ENCODE peak calls at places on chromosomes 3 and 15, in ten cellular contexts. S, D, W, V, N, P, A, E, O and C are unnamed samples. For H3K4me1, the result is how much of the 10 kb centered on the place peaks cover.

GRCh38 chr3:125116311-125117069 is 60.7 kb upstream of the HEG1 start:
- DNase-seq in O (no peak), D (no peak), V (no peak), N (peak), A (no peak), P (peak), W (no peak), E (peak), S (no peak), C (no peak)

GRCh38 chr3:102095383-102095782 is 246.1 kb downstream of the NFKBIZ start:
- DNase-seq in P (no peak), S (no peak), D (no peak), A (no peak), O (no peak), N (no peak), V (no peak), W (no peak), E (no peak), C (no peak)

GRCh38 chr3:4995500-4996053 is 16.3 kb downstream of the BHLHE40 start:
- DNase-seq in V (no peak), S (no peak), E (peak), N (no peak), P (no peak), D (no peak), A (no peak), W (peak), O (no peak), C (no peak)

GRCh38 chr3:185764168-185764988 is 60.5 kb downstream of the IGF2BP2 start:
- DNase-seq in V (no peak), O (no peak), D (no peak), N (no peak), P (no peak), W (no peak), A (peak), E (no peak), S (no peak), C (no peak)

GRCh38 chr3:90062018-90062417 is 954.6 kb downstream of the EPHA3 start:
- DNase-seq in O (no peak), N (no peak), E (no peak), D (no peak), V (no peak), S (no peak), A (no peak), W (no peak), P (no peak), C (no peak)

GRCh38 chr3:73813291-73813977 is 188.7 kb upstream of the PDZRN3 start:
- DNase-seq in E (no peak), V (no peak), P (no peak), O (no peak), D (no peak), N (peak), A (peak), S (no peak), W (no peak), C (no peak)

GRCh38 chr3:136464502-136464901 is 214.4 kb downstream of the PCCB start:
- DNase-seq in N (no peak), W (no peak), S (no peak), O (no peak), V (no peak), P (no peak), E (no peak), A (no peak), D (no peak), C (no peak)

GRCh38 chr3:13890377-13891016 is 10.6 kb upstream of the WNT7A start:
- DNase-seq in D (no peak), O (no peak), S (peak), V (peak), P (no peak), E (no peak), A (no peak), W (no peak), N (peak), C (no peak)

GRCh38 chr3:177624523-177625495 is 427.5 kb upstream of the TBL1XR1 start:
- DNase-seq in D (no peak), S (no peak), P (no peak), O (no peak), N (no peak), A (peak), E (no peak), W (no peak), V (no peak), C (no peak)

GRCh38 chr3:122916084-122916483 is 111.5 kb downstream of the SEMA5B start:
- DNase-seq in D (no peak), E (no peak), N (no peak), V (no peak), W (no peak), A (no peak), S (no peak), P (no peak), O (no peak), C (no peak)

GRCh38 chr3:126117212-126117611 is 33.3 kb upstream of the SLC41A3 start:
- DNase-seq in W (no peak), P (no peak), D (no peak), E (no peak), S (peak), V (peak), O (no peak), A (no peak), N (no peak), C (no peak)

GRCh38 chr15:100106732-100107131 is 235.0 kb downstream of the ADAMTS17 start:
- DNase-seq in O (no peak), D (no peak), V (no peak), P (no peak), W (no peak), A (no peak), E (peak), S (peak), N (no peak), C (no peak)

GRCh38 chr15:66619152-66619903 is 53.5 kb upstream of the LCTL start:
- DNase-seq in A (peak), S (peak), O (peak), D (peak), N (peak), E (peak), W (peak), P (peak), V (no peak), C (peak)

GRCh38 chr3:119636194-119636593 is 24.2 kb downstream of the POPDC2 start:
- DNase-seq in V (no peak), A (peak), O (no peak), E (no peak), P (no peak), D (no peak), W (no peak), N (no peak), S (no peak), C (no peak)

GRCh38 chr3:4340411-4341335 is 37.5 kb downstream of the SETMAR start:
- DNase-seq in N (no peak), A (peak), O (no peak), E (no peak), W (no peak), S (no peak), P (no peak), D (no peak), V (no peak), C (no peak)

GRCh38 chr15:32029862-32030781 is at the start of gene CHRNA7:
- DNase-seq in S (peak), O (peak), P (no peak), N (peak), E (no peak), A (peak), V (no peak), D (peak), W (peak), C (peak)

GRCh38 chr3:161351330-161351729 is 20.0 kb downstream of the SPTSSB start:
- DNase-seq in N (no peak), S (no peak), P (no peak), V (no peak), O (no peak), E (no peak), A (no peak), W (no peak), D (no peak), C (no peak)

GRCh38 chr3:106542101-106542769 is 673.4 kb upstream of the CBLB start:
- DNase-seq in N (no peak), A (no peak), P (no peak), O (no peak), D (peak), E (no peak), W (no peak), S (no peak), V (no peak), C (no peak)

GRCh38 chr3:70861855-70862254 is 549.4 kb upstream of the MDFIC2 start:
- DNase-seq in O (no peak), E (no peak), D (no peak), S (no peak), W (no peak), A (no peak), P (no peak), V (no peak), N (no peak), C (no peak)

GRCh38 chr15:25287823-25288222 is 151.0 kb downstream of the UBE3A start:
- DNase-seq in P (no peak), S (no peak), D (no peak), O (no peak), W (no peak), N (no peak), A (no peak), E (no peak), V (no peak), C (no peak)

GRCh38 chr15:80732818-80733217 is 37.7 kb downstream of the ABHD17C start:
- DNase-seq in E (no peak), P (no peak), N (no peak), A (no peak), O (no peak), V (no peak), W (no peak), D (no peak), S (no peak), C (no peak)

GRCh38 chr3:15451468-15452113 is 24.2 kb downstream of the EAF1 start:
- DNase-seq in O (no peak), V (no peak), A (no peak), E (peak), D (no peak), P (no peak), N (no peak), W (no peak), S (no peak), C (no peak)

GRCh38 chr3:183906234-183906921 is 21.7 kb upstream of the PARL start:
- DNase-seq in W (no peak), D (no peak), N (no peak), P (no peak), O (no peak), V (no peak), S (no peak), A (no peak), E (no peak), C (no peak)

GRCh38 chr3:147360936-147361670 is 45.2 kb downstream of the ZIC4 start:
- DNase-seq in P (no peak), S (no peak), O (no peak), D (peak), A (no peak), W (no peak), V (peak), E (no peak), N (no peak), C (no peak)

GRCh38 chr3:59839283-59839682 is 789.5 kb upstream of the CFAP20DC start:
- DNase-seq in E (no peak), O (no peak), A (no peak), W (no peak), D (no peak), P (no peak), V (no peak), N (no peak), S (no peak), C (no peak)

GRCh38 chr3:64152100-64152499 is 73.2 kb downstream of the PRICKLE2 start:
- DNase-seq in D (no peak), N (peak), A (no peak), W (no peak), E (no peak), O (no peak), V (no peak), S (no peak), P (no peak), C (peak)
- TF ChIP-seq CTCF in D (no peak), N (no peak), A (no peak), W (no peak), E (no peak), O (no peak), V (no peak), S (no peak), P (no peak), C (no peak)

GRCh38 chr3:129892857-129893615 is 475 bp downstream of the TMCC1 start:
- DNase-seq in P (peak), S (peak), N (peak), V (peak), W (no peak), E (peak), O (no peak), D (peak), A (peak), C (peak)
- TF ChIP-seq POLR2AphosphoS5 in P (no peak), S (peak), N (no peak), V (peak), W (no peak), E (no peak), O (peak), D (no peak), A (peak), C (peak)

GRCh38 chr15:65051266-65051665 is 6.1 kb downstream of the SLC51B start:
- DNase-seq in V (no peak), A (no peak), D (no peak), W (no peak), N (no peak), S (no peak), O (no peak), P (no peak), E (no peak), C (no peak)
- H3K4me1 ChIP-seq in V (half or more), A (under half), D (under half), W (under half), N (under half), S (under half), O (under half), P (under half), E (under half), C (under half)

DNA sequence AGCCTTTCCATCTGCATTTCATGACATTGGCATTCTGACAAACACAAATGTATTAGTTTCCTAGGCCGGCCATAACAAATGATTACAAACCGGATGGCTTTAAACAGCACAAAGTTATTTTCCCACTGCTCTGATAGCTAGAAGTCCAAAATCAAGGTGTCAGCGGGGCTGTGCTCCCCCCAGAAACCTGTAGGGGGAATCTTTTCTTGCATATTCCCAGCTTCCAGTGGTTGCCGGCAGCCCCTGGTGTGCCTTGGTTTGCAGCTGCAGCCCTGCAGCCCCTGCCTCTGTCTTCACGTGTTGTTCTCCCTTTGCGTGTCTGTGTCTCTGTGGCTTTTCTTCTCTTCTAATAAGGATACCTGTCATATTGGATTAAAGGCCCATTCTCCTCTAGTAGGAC is 79.0 kb upstream of the CDV3 start:
- DNase-seq in W (no peak), E (no peak), D (peak), P (no peak), S (no peak), N (no peak), A (no peak), O (no peak), V (peak), C (no peak)
- TF ChIP-seq CTCF in W (peak), E (no peak), D (peak), P (no peak), S (peak), N (no peak), A (peak), O (peak), V (peak), C (no peak)

GRCh38 chr3:23921052-23921511 is 4.2 kb downstream of the RPL15 start:
- DNase-seq in O (no peak), E (peak), N (no peak), P (no peak), V (no peak), A (no peak), D (no peak), W (no peak), S (no peak), C (no peak)

GRCh38 chr3:23916886-23917815 is at the start of the genes NKIRAS1 and RPL15:
- DNase-seq in A (peak), D (peak), N (peak), S (peak), O (peak), W (peak), P (peak), E (peak), V (peak), C (peak)

GRCh38 chr3:23919628-23920027 is 2.7 kb downstream of the RPL15 start:
- DNase-seq in V (no peak), N (no peak), W (no peak), P (no peak), A (no peak), S (no peak), D (no peak), O (no peak), E (no peak), C (no peak)

GRCh38 chr3:23923786-23924185 is 6.9 kb downstream of the RPL15 start:
- DNase-seq in E (no peak), O (no peak), S (no peak), D (peak), N (no peak), A (peak), P (no peak), W (no peak), V (no peak), C (no peak)

DNA sequence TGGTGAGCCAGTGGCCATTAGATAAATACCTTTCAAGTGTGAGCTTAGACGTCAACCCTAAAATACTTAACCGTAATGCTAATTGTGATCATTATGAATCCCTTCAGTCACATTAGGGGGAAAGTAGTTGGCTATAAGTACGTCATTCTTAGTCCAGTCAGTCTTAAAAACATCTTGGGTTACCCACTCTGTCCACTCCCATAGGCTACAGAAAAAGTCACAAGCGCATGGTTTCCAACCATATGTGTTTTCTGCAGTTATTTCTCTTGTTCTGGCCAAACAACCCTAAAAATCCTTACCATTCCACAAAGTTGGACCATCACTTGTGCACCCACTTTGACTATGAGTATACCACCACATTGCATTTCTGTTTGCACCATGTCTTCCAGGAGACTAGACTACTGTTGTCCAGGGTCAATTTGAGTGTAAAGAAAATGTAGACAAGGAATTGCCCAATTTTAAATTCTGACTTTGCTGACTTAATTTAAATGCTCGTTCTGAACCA is 3.3 kb downstream of the RPL15 start:
- DNase-seq in A (no peak), D (no peak), V (no peak), E (no peak), N (no peak), P (no peak), S (no peak), W (no peak), O (no peak), C (no peak)
- TF ChIP-seq POLR2AphosphoS5 in A (no peak), D (peak), V (no peak), E (no peak), N (no peak), P (no peak), S (no peak), W (peak), O (no peak), C (no peak)

DNA sequence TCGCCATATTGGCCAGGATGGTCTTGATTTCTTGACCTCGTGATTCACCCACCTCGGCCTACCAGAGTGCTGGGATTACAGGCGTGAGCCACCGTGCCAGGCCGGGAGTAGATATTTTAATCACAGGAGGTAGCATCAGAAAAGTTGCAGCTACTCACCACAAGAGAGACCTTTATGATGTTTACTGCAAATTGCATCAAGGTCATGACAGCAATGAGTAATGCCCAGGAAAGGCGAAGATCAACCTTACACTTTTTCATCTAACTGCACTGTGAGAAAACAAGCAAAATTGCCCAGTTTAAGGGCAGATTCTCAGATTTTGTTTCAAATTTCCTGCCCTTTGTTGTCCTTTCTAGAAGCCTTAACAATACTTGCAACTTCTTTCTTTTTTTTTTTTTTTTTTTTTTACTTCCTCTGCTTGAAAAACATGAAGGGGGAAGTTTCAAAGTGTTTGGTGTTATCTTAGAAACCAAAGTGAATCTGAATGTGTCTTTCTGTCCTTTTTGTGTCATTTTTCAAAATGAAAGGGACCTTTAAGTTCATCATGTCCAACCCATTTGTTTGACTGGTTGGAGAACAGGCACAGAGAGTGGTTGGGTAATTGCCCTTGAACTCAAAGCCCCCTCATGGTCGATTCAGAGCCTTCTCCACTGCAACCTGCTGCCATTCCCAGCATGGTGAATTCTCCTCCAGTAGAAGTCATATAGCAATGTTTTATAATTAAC is 25.0 kb downstream of the TGFBR2 start:
- DNase-seq in O (no peak), W (peak), D (no peak), E (no peak), A (peak), S (no peak), V (no peak), P (no peak), N (no peak), C (no peak)
- H3K4me1 ChIP-seq in O (half or more), W (half or more), D (under half), E (half or more), A (half or more), S (half or more), V (half or more), P (under half), N (under half), C (under half)

GRCh38 chr3:195771651-195772300 is 40.0 kb downstream of the MUC4 start:
- DNase-seq in N (no peak), O (no peak), P (no peak), E (peak), D (no peak), V (no peak), W (no peak), A (no peak), S (peak), C (no peak)

GRCh38 chr3:195774917-195775316 is 36.8 kb downstream of the MUC4 start:
- DNase-seq in O (no peak), P (no peak), A (peak), S (peak), N (peak), W (peak), D (peak), E (no peak), V (no peak), C (peak)

GRCh38 chr3:195770081-195770840 is 41.5 kb downstream of the MUC4 start:
- DNase-seq in N (no peak), V (no peak), A (peak), S (peak), E (peak), W (no peak), D (no peak), O (no peak), P (no peak), C (no peak)

GRCh38 chr3:195777975-195778374 is 33.8 kb downstream of the MUC4 start:
- DNase-seq in V (no peak), E (no peak), N (no peak), S (no peak), D (no peak), A (no peak), P (no peak), W (no peak), O (no peak), C (no peak)

DNA sequence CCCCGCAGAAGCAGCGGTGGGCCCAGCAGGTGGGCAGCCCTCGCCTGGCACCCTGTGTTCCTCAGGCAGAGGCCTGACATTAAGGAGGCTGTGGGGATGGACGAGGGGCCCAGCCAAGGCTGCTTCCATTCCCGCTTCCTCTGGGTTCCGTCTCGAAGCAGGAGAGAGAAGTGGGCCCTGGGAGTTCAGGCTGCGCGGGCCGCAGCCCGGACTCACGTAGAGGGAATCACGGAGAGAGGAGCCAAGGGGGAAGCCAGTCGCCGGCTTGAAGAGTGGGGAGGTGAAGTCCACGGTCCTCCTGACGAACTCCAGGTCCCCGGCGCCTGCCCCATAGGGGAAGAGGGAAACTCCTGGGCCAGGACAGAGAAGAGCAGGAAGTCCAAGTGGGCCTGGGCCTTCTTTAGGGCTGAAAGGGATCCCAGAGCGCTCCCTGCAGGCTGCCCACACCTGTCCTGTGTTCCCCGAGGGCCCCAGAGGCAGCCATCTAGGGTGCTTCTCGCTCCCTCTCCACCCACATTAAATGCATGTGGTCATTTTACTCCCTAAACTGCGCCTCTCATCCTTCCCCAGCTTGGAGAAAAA is 37.7 kb downstream of the MUC4 start:
- DNase-seq in W (no peak), O (no peak), V (no peak), N (no peak), P (no peak), E (no peak), A (no peak), D (no peak), S (peak), C (no peak)
- TF ChIP-seq CTCF in W (no peak), O (no peak), V (no peak), N (no peak), P (no peak), E (no peak), A (no peak), D (no peak), S (no peak), C (no peak)